ENCODE peak calls at places on chromosomes 2 and 18, in eight cellular contexts. One of them, this sample, is unnamed.

GRCh38 chr18:13441731-13442130 is 223.2 kb downstream of the LDLRAD4 start:
- DNase-seq in cardiac muscle cell: no peak
- DNase-seq in GM12865: no peak
- DNase-seq in right atrium auricular region: no peak
- DNase-seq in astrocyte of the spinal cord: no peak
- DNase-seq in lower leg skin: no peak
- DNase-seq in ovary: no peak
- DNase-seq in neural progenitor cell: no peak
- DNase-seq in this sample: no peak

GRCh38 chr2:43207553-43208300 is 18.7 kb downstream of the ZFP36L2 start:
- DNase-seq in cardiac muscle cell: no peak
- DNase-seq in GM12865: no peak
- DNase-seq in right atrium auricular region: no peak
- DNase-seq in astrocyte of the spinal cord: no peak
- DNase-seq in lower leg skin: no peak
- DNase-seq in ovary: no peak
- DNase-seq in neural progenitor cell: no peak
- DNase-seq in this sample: no peak

GRCh38 chr2:32926708-32927084 is 20.1 kb upstream of the LTBP1 start:
- DNase-seq in cardiac muscle cell: peak
- DNase-seq in GM12865: no peak
- DNase-seq in right atrium auricular region: no peak
- DNase-seq in astrocyte of the spinal cord: peak
- DNase-seq in lower leg skin: no peak
- DNase-seq in ovary: no peak
- DNase-seq in neural progenitor cell: peak
- DNase-seq in this sample: peak

GRCh38 chr2:241263061-241263460 is 52.4 kb downstream of the HDLBP start:
- DNase-seq in cardiac muscle cell: no peak
- DNase-seq in GM12865: no peak
- DNase-seq in right atrium auricular region: peak
- DNase-seq in astrocyte of the spinal cord: no peak
- DNase-seq in lower leg skin: no peak
- DNase-seq in ovary: no peak
- DNase-seq in neural progenitor cell: no peak
- DNase-seq in this sample: no peak

GRCh38 chr18:22470511-22471181 is 52.9 kb upstream of the CTAGE1 start:
- DNase-seq in cardiac muscle cell: peak
- DNase-seq in GM12865: no peak
- DNase-seq in right atrium auricular region: no peak
- DNase-seq in astrocyte of the spinal cord: peak
- DNase-seq in lower leg skin: no peak
- DNase-seq in ovary: no peak
- DNase-seq in neural progenitor cell: no peak
- DNase-seq in this sample: no peak

GRCh38 chr2:204260162-204260877 is 285.0 kb upstream of the PARD3B start:
- DNase-seq in cardiac muscle cell: peak
- DNase-seq in GM12865: peak
- DNase-seq in right atrium auricular region: peak
- DNase-seq in astrocyte of the spinal cord: peak
- DNase-seq in lower leg skin: peak
- DNase-seq in ovary: peak
- DNase-seq in neural progenitor cell: peak
- DNase-seq in this sample: peak

GRCh38 chr2:41698787-41699422 is 348.9 kb upstream of the PKDCC start:
- DNase-seq in cardiac muscle cell: peak
- DNase-seq in GM12865: peak
- DNase-seq in right atrium auricular region: no peak
- DNase-seq in astrocyte of the spinal cord: peak
- DNase-seq in lower leg skin: no peak
- DNase-seq in ovary: peak
- DNase-seq in neural progenitor cell: peak
- DNase-seq in this sample: peak

GRCh38 chr2:128601298-128602037 is 282.8 kb upstream of the HS6ST1 start:
- DNase-seq in cardiac muscle cell: no peak
- DNase-seq in GM12865: no peak
- DNase-seq in right atrium auricular region: no peak
- DNase-seq in astrocyte of the spinal cord: no peak
- DNase-seq in lower leg skin: no peak
- DNase-seq in ovary: peak
- DNase-seq in neural progenitor cell: no peak
- DNase-seq in this sample: no peak

GRCh38 chr2:45117383-45117782 is 108.1 kb upstream of the SIX2 start:
- DNase-seq in cardiac muscle cell: no peak
- DNase-seq in GM12865: no peak
- DNase-seq in right atrium auricular region: peak
- DNase-seq in astrocyte of the spinal cord: no peak
- DNase-seq in lower leg skin: no peak
- DNase-seq in ovary: no peak
- DNase-seq in neural progenitor cell: no peak
- DNase-seq in this sample: peak

GRCh38 chr2:64474200-64474630 is 20.3 kb downstream of the LGALSL start:
- DNase-seq in cardiac muscle cell: no peak
- DNase-seq in GM12865: no peak
- DNase-seq in right atrium auricular region: no peak
- DNase-seq in astrocyte of the spinal cord: no peak
- DNase-seq in lower leg skin: no peak
- DNase-seq in ovary: no peak
- DNase-seq in neural progenitor cell: no peak
- DNase-seq in this sample: no peak

GRCh38 chr2:64914735-64915509 is 74.3 kb upstream of the SLC1A4 start:
- DNase-seq in cardiac muscle cell: peak
- DNase-seq in GM12865: peak
- DNase-seq in right atrium auricular region: no peak
- DNase-seq in astrocyte of the spinal cord: no peak
- DNase-seq in lower leg skin: no peak
- DNase-seq in ovary: peak
- DNase-seq in neural progenitor cell: no peak
- DNase-seq in this sample: peak

GRCh38 chr2:241849616-241850543 is 8.8 kb downstream of the PDCD1 start:
- DNase-seq in cardiac muscle cell: no peak
- DNase-seq in GM12865: peak
- DNase-seq in right atrium auricular region: no peak
- DNase-seq in astrocyte of the spinal cord: no peak
- DNase-seq in lower leg skin: no peak
- DNase-seq in ovary: no peak
- DNase-seq in neural progenitor cell: no peak
- DNase-seq in this sample: no peak

GRCh38 chr2:191677091-191677645 is 768 bp upstream of the NABP1 start:
- DNase-seq in cardiac muscle cell: peak
- DNase-seq in GM12865: peak
- DNase-seq in right atrium auricular region: peak
- DNase-seq in astrocyte of the spinal cord: peak
- DNase-seq in lower leg skin: peak
- DNase-seq in ovary: no peak
- DNase-seq in neural progenitor cell: peak
- DNase-seq in this sample: peak

DNA sequence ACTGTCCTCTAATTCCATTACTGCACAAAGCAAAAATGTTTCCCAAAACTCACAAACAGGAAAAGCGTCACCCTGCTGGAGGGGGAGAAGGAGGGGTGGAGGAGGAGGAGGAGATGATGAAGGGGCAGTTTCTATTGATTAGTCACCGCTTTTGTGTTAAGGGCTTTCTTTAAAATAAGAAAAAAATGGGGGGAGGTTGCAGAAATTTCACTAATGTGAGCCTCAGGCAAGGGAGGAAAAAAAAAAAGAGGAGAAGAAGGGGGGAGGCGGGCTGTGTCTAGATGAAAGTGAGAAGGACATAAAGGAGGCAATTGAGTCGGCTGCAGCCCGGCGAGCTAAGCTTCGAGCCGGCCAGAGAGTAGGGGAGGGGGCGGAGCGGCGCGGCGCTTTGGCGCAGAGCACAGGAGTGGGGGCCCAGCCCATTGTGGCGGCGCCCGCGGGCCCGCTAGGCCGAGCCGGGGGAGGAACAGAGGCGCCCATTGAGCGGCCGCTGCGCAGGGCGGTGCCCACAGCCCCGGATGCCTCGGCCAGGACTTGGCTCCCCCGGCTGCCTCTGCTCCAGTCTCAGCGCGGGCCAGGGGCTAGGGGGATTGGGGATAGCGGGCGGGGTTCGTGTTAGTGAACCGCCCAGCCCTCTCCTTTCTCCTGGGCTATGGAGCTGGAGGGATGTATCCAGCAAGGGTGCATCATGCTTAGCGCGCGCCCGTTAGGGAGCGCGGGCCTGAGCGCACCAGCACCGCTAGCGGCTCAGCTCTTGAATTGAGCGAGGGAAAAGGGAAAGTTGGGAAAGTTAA is 7.9 kb downstream of the PAX3 start:
- DNase-seq in cardiac muscle cell: peak
- DNase-seq in GM12865: no peak
- DNase-seq in right atrium auricular region: no peak
- DNase-seq in astrocyte of the spinal cord: peak
- DNase-seq in lower leg skin: no peak
- DNase-seq in ovary: no peak
- DNase-seq in neural progenitor cell: peak
- DNase-seq in this sample: no peak
- H3K4me3 ChIP-seq in cardiac muscle cell: peak
- H3K4me3 ChIP-seq in GM12865: no peak
- H3K4me3 ChIP-seq in right atrium auricular region: peak
- H3K4me3 ChIP-seq in astrocyte of the spinal cord: peak
- H3K4me3 ChIP-seq in lower leg skin: no peak
- H3K4me3 ChIP-seq in ovary: no peak
- H3K4me3 ChIP-seq in neural progenitor cell: peak
- H3K4me3 ChIP-seq in this sample: no peak

DNA sequence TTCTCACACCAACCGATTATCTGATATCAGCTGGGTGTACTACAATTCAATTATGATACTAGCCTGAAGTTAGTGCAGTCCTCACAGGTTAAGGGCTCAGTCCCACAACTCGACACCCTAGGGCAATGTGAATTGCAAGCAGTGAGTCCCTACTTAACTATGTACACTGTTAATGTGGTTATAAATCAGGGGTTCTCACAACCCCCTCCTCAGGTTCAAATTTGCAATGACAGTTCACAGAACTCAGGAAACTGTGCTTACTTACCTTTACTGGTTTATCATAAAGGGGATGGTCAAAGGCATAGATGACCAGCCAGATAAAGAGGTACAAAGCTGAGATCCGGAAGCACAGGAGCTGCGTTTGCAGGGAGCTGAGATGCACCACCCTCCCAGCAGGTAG is 1379.1 kb upstream of the CDH2 start:
- DNase-seq in cardiac muscle cell: no peak
- DNase-seq in GM12865: no peak
- DNase-seq in right atrium auricular region: no peak
- DNase-seq in astrocyte of the spinal cord: no peak
- DNase-seq in lower leg skin: no peak
- DNase-seq in ovary: no peak
- DNase-seq in neural progenitor cell: no peak
- DNase-seq in this sample: no peak
- TF ChIP-seq CTCF in cardiac muscle cell: no peak
- TF ChIP-seq CTCF in GM12865: no peak
- TF ChIP-seq CTCF in right atrium auricular region: no peak
- TF ChIP-seq CTCF in astrocyte of the spinal cord: no peak
- TF ChIP-seq CTCF in lower leg skin: no peak
- TF ChIP-seq CTCF in ovary: no peak
- TF ChIP-seq CTCF in neural progenitor cell: peak
- TF ChIP-seq CTCF in this sample: no peak

DNA sequence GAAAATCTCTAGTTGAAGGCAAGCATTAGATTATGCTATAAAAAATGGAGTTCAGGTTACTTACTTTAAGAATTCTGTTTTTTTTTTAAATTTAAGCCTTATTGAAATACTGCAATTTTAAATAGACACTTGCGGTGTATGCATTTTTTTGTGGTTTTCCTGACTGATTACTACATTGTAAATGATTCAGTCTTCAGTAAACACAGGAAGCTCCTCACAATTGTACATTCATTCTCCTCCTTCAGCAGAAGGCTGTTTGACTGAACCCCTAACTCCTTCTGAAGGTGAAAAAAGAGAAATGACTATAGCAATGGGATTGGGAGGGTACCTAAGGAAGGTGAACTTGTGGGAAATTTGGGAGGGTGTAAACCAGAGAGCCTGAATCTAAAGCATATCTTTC is 136.1 kb downstream of the GCA start:
- DNase-seq in cardiac muscle cell: no peak
- DNase-seq in GM12865: no peak
- DNase-seq in right atrium auricular region: no peak
- DNase-seq in astrocyte of the spinal cord: peak
- DNase-seq in lower leg skin: no peak
- DNase-seq in ovary: no peak
- DNase-seq in neural progenitor cell: no peak
- DNase-seq in this sample: peak
- H3K4me3 ChIP-seq in cardiac muscle cell: no peak
- H3K4me3 ChIP-seq in GM12865: no peak
- H3K4me3 ChIP-seq in right atrium auricular region: no peak
- H3K4me3 ChIP-seq in astrocyte of the spinal cord: no peak
- H3K4me3 ChIP-seq in lower leg skin: no peak
- H3K4me3 ChIP-seq in ovary: no peak
- H3K4me3 ChIP-seq in neural progenitor cell: no peak
- H3K4me3 ChIP-seq in this sample: no peak

DNA sequence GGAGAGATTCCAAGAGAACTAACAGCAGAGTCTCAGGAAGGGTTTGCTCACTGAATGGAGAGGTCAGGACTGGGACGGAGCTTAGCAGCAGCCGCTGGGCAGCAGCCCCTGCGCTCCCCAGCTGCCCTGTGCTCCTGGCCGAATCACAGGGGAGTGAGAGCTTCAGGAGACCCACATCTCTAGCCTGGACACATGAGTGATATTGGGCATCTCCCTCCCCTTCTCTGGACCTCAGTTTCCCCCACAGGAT is 511 bp downstream of the MATN3 start:
- DNase-seq in cardiac muscle cell: no peak
- DNase-seq in GM12865: no peak
- DNase-seq in right atrium auricular region: no peak
- DNase-seq in astrocyte of the spinal cord: no peak
- DNase-seq in lower leg skin: no peak
- DNase-seq in ovary: no peak
- DNase-seq in neural progenitor cell: peak
- DNase-seq in this sample: no peak
- TF ChIP-seq CTCF in cardiac muscle cell: no peak
- TF ChIP-seq CTCF in GM12865: no peak
- TF ChIP-seq CTCF in right atrium auricular region: no peak
- TF ChIP-seq CTCF in astrocyte of the spinal cord: no peak
- TF ChIP-seq CTCF in lower leg skin: no peak
- TF ChIP-seq CTCF in ovary: no peak
- TF ChIP-seq CTCF in neural progenitor cell: no peak
- TF ChIP-seq CTCF in this sample: no peak

DNA sequence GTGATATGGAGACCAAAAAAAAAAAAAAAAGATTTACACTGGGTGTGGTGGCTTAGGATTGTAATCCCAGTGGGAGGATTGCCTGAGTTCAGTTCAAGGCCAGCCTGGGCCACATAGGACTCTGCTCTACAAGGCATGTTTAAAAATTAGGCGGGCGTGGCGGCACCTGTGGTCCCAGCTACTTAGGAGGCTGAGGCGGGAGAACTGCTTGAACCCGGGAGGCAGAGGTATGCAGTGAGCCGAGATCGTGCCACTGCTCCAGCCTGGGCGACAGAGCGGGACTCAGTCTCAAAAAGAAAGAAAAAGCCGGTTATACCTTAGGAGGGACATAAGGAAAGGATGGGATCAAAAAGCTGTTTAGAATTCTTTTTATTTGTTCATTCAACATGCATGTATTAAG is 707 bp upstream of the SPDYA start:
- DNase-seq in cardiac muscle cell: no peak
- DNase-seq in GM12865: no peak
- DNase-seq in right atrium auricular region: no peak
- DNase-seq in astrocyte of the spinal cord: no peak
- DNase-seq in lower leg skin: no peak
- DNase-seq in ovary: no peak
- DNase-seq in neural progenitor cell: no peak
- DNase-seq in this sample: no peak
- H3K4me3 ChIP-seq in cardiac muscle cell: peak
- H3K4me3 ChIP-seq in GM12865: peak
- H3K4me3 ChIP-seq in right atrium auricular region: peak
- H3K4me3 ChIP-seq in astrocyte of the spinal cord: peak
- H3K4me3 ChIP-seq in lower leg skin: no peak
- H3K4me3 ChIP-seq in ovary: no peak
- H3K4me3 ChIP-seq in neural progenitor cell: peak
- H3K4me3 ChIP-seq in this sample: no peak

This sample was measured in choroid plexus epithelial cell.